ENCODE peak calls at places on chromosomes 16 and 17, in five cellular contexts. V is heart left ventricle, Q is transverse colon, L is Peyer's patch, E is IMR-90. H is an unnamed sample.

GRCh38 chr17:6507535-6507934 is 48.8 kb downstream of the PITPNM3 start:
- DNase-seq in E (peak), Q (peak), L (no peak), V (no peak), H (peak)

GRCh38 chr17:57747221-57748017 is 2.3 kb upstream of the CCDC182 start:
- DNase-seq in Q (peak), L (no peak), E (peak), V (no peak), H (no peak)

GRCh38 chr16:57686577-57686976 is 8.0 kb upstream of the DRC7 start:
- DNase-seq in E (no peak), Q (no peak), V (no peak), L (no peak), H (no peak)

GRCh38 chr16:56911771-56912541 is 20.0 kb upstream of the HERPUD1 start:
- DNase-seq in L (no peak), Q (peak), E (peak), V (no peak), H (no peak)

GRCh38 chr16:57637424-57637823 is 9.0 kb downstream of the ADGRG1 start:
- DNase-seq in E (no peak), V (no peak), L (no peak), Q (no peak), H (peak)

GRCh38 chr17:65594585-65594940 is 33.1 kb upstream of the AXIN2 start:
- DNase-seq in L (no peak), E (peak), Q (no peak), V (no peak), H (no peak)

GRCh38 chr17:48543854-48544355 is 1.0 kb downstream of the HOXB2 start:
- DNase-seq in V (peak), E (no peak), L (no peak), Q (no peak), H (no peak)

GRCh38 chr16:67525176-67525860 is 3.3 kb upstream of the RIPOR1 start:
- DNase-seq in Q (no peak), L (no peak), V (no peak), E (peak), H (peak)

GRCh38 chr17:7856840-7857723 is at the start of gene NAA38:
- DNase-seq in Q (peak), L (peak), E (peak), V (peak), H (peak)

GRCh38 chr16:16067127-16067526 is 117.7 kb downstream of the ABCC1 start:
- DNase-seq in Q (peak), L (no peak), E (peak), V (no peak), H (no peak)

GRCh38 chr17:67218385-67218950 is 26.5 kb downstream of the HELZ start:
- DNase-seq in Q (no peak), V (no peak), E (peak), L (no peak), H (no peak)

GRCh38 chr17:1577186-1577585 is 14.6 kb upstream of the PITPNA start:
- DNase-seq in V (peak), Q (peak), E (peak), L (no peak), H (peak)

GRCh38 chr16:75820672-75821071 is 94.4 kb upstream of the CPHXL start:
- DNase-seq in Q (no peak), V (no peak), E (no peak), L (no peak), H (no peak)

GRCh38 chr17:32142857-32143524 is 689 bp downstream of the RHOT1 start:
- DNase-seq in E (peak), Q (peak), V (peak), L (peak), H (peak)

GRCh38 chr16:50711862-50712567 is 18.6 kb downstream of the NOD2 start:
- DNase-seq in V (peak), Q (no peak), E (no peak), L (no peak), H (no peak)

GRCh38 chr17:10737168-10737622 is 7.4 kb upstream of the TMEM220 start:
- DNase-seq in V (no peak), L (peak), E (peak), Q (peak), H (peak)

GRCh38 chr16:51374346-51374745 is 223.3 kb upstream of the SALL1 start:
- DNase-seq in E (peak), Q (no peak), V (no peak), L (no peak), H (no peak)

GRCh38 chr17:79188048-79188447 is 113.4 kb downstream of the ENGASE start:
- DNase-seq in Q (no peak), E (no peak), L (peak), V (no peak), H (no peak)

GRCh38 chr17:75159196-75160031 is 5.1 kb upstream of the JPT1 start:
- DNase-seq in Q (no peak), E (peak), V (no peak), L (peak), H (no peak)

GRCh38 chr17:13410214-13410613 is 191.5 kb downstream of the HS3ST3A1 start:
- DNase-seq in E (no peak), V (no peak), L (no peak), Q (no peak), H (no peak)

GRCh38 chr16:81894592-81894991 is 115.5 kb downstream of the PLCG2 start:
- DNase-seq in L (no peak), Q (no peak), E (no peak), V (no peak), H (no peak)

GRCh38 chr17:29084476-29085148 is 41.7 kb downstream of the PIPOX start:
- DNase-seq in L (no peak), Q (peak), V (peak), E (peak), H (no peak)

GRCh38 chr16:82924075-82924854 is 297.5 kb downstream of the CDH13 start:
- DNase-seq in E (no peak), Q (peak), L (no peak), V (no peak), H (no peak)

GRCh38 chr16:88782454-88783390 is 2.3 kb downstream of the PIEZO1 start:
- DNase-seq in V (no peak), E (peak), Q (no peak), L (no peak), H (peak)
- TF ChIP-seq CTCF in V (no peak), E (no peak), Q (no peak), L (no peak), H (no peak)

GRCh38 chr17:41691031-41691777 is 2.5 kb downstream of the EIF1 start:
- DNase-seq in L (no peak), E (peak), V (no peak), Q (no peak), H (no peak)

GRCh38 chr17:41695954-41696720 is 7.5 kb downstream of the EIF1 start:
- DNase-seq in V (no peak), L (no peak), Q (peak), E (peak), H (peak)

GRCh38 chr17:41690497-41690896 is 1.8 kb downstream of the EIF1 start:
- DNase-seq in V (no peak), E (no peak), Q (no peak), L (no peak), H (no peak)

GRCh38 chr17:41695134-41695661 is 6.5 kb downstream of the EIF1 start:
- DNase-seq in L (no peak), V (no peak), E (peak), Q (no peak), H (no peak)

DNA sequence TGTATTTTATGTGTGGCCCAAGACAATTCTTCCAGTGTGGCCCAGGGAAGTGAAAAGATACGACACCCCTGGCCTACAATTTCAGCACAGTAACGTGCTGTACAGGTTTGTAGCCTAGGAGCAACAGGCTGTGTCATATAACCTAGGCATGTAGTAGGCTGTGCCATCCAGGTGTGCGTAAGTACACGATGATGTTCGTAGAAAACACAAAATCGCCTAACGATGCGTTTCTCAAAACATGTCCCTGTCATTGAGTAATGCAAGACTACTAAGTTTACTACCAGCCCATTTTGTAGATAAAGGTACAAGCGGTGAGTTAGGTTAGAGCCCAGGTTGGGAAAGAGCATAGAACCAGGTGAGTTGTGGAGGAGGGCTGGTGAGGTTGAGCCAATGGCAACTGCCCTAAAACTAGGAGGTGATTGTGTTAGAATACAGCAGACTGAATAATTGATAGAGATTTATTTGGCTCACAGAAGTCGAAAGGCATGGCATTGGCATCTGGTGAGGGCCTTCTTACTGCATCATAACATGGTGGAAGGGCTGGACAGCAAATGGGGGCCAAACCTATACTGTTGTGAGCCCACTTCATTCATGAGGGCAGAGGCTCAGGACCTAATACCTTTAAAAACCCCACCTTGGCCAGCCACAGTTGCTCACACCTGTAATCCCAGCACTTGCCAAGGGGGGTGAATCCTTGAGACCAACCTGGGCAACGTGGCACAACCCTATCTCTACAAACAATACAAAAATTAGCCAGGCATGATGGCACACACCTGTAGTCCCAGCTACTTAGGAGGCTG is 4.2 kb downstream of the EIF1 start:
- DNase-seq in L (no peak), Q (no peak), E (peak), V (no peak), H (no peak)
- TF ChIP-seq POLR2A in L (no peak), Q (no peak), E (peak), V (no peak), H (no peak)

GRCh38 chr17:50634915-50635719 is 436 bp downstream of the ABCC3 start:
- DNase-seq in L (no peak), E (no peak), V (no peak), Q (no peak), H (no peak)

GRCh38 chr17:50634123-50634914 is at the start of gene ABCC3:
- DNase-seq in L (peak), Q (peak), V (no peak), E (no peak), H (peak)

GRCh38 chr17:50631908-50632571 is 2.6 kb upstream of the ABCC3 start:
- DNase-seq in Q (no peak), E (no peak), L (peak), V (no peak), H (no peak)

GRCh38 chr17:50632637-50633036 is 2.0 kb upstream of the ABCC3 start:
- DNase-seq in Q (no peak), V (no peak), E (no peak), L (peak), H (no peak)

DNA sequence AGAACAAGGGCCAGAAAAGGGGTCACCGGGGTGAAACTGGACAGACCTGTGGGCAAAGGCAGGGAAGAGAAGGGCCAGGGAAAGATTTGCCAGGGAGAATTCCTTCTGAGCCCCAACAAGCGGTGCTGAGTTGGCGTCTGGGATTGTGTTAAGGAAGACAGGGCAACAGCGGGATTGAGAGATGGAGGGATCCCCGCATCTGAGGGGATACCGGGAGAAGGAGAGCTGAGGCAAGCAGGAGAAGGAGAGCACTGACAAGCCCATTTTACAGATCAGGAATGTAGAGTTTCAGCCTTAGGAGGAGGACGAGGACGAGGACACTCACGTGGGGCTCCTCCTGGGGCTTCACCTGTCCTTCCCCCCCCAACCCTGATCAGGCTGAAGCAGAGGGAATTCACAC is 998 bp upstream of the ABCC3 start:
- DNase-seq in E (no peak), Q (no peak), V (no peak), L (no peak), H (no peak)
- H3K27ac ChIP-seq in E (no peak), Q (no peak), V (no peak), L (no peak), H (no peak)

GRCh38 chr17:17754719-17755686 is 73.7 kb downstream of the RAI1 start:
- DNase-seq in V (no peak), E (no peak), Q (no peak), L (no peak), H (no peak)

GRCh38 chr17:17751489-17751995 is 70.3 kb downstream of the RAI1 start:
- DNase-seq in E (no peak), L (no peak), V (no peak), Q (no peak), H (no peak)

GRCh38 chr17:17751996-17752821 is 71.0 kb downstream of the RAI1 start:
- DNase-seq in V (peak), Q (peak), E (peak), L (peak), H (peak)

GRCh38 chr17:17750881-17751280 is 69.6 kb downstream of the RAI1 start:
- DNase-seq in L (no peak), V (no peak), E (no peak), Q (peak), H (no peak)

GRCh38 chr17:17752822-17753448 is 71.7 kb downstream of the RAI1 start:
- DNase-seq in E (no peak), V (no peak), L (no peak), Q (no peak), H (no peak)
- TF ChIP-seq CTCF in E (no peak), V (no peak), L (no peak), Q (no peak), H (no peak)

DNA sequence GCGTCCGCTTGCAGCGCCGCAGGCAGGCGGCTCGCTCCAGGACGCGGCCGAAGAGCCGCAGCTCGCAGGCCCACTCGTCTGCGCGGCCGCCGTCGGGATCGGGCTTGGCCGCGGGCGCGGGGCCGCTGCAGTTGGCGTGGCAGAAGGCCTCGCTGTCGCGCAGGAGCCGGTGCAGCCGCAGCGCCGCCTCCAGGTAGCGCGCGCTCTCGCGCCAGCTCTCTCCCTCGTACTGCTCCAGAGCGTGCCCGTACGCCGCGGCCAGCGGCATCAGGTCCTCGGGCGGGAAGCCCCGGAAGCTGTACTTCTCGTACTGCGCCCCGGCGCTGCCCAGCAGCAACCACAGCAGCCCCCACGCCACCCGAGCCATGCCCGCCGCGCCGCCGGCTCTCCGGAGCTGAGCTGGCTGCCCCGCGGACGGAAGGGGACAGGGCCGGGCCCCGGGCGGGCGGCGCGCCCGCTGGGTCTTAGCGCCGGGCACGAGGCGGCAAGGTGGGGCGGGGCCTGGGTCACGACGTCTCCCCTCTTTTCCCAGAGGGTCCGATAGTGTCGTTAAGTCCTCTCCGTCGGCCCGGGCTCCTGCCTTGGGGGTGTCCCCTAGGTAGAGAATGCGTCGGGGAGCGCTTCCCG is at the start of gene P3H4:
- DNase-seq in V (peak), E (peak), L (peak), Q (peak), H (peak)
- TF ChIP-seq POLR2A in V (peak), E (peak), L (peak), Q (peak), H (no peak)

GRCh38 chr16:64687089-64687488 is 434.8 kb downstream of the CDH11 start:
- DNase-seq in L (no peak), E (no peak), V (no peak), Q (no peak), H (no peak)
- H3K27ac ChIP-seq in L (no peak), E (no peak), V (no peak), Q (no peak), H (no peak)

GRCh38 chr17:55158439-55158838 is 106.3 kb upstream of the HLF start:
- DNase-seq in E (no peak), Q (no peak), V (no peak), L (no peak), H (no peak)

GRCh38 chr17:55161935-55162555 is 102.7 kb upstream of the HLF start:
- DNase-seq in V (no peak), L (no peak), Q (no peak), E (peak), H (no peak)

GRCh38 chr17:55157165-55157564 is 107.6 kb upstream of the HLF start:
- DNase-seq in V (no peak), E (peak), L (no peak), Q (no peak), H (no peak)

GRCh38 chr17:55160501-55160900 is 104.3 kb upstream of the HLF start:
- DNase-seq in L (no peak), V (no peak), Q (no peak), E (peak), H (no peak)

GRCh38 chr17:55159251-55159650 is 105.5 kb upstream of the HLF start:
- DNase-seq in L (no peak), V (no peak), E (peak), Q (no peak), H (no peak)
- TF ChIP-seq CTCF in L (no peak), V (no peak), E (no peak), Q (no peak), H (no peak)

DNA sequence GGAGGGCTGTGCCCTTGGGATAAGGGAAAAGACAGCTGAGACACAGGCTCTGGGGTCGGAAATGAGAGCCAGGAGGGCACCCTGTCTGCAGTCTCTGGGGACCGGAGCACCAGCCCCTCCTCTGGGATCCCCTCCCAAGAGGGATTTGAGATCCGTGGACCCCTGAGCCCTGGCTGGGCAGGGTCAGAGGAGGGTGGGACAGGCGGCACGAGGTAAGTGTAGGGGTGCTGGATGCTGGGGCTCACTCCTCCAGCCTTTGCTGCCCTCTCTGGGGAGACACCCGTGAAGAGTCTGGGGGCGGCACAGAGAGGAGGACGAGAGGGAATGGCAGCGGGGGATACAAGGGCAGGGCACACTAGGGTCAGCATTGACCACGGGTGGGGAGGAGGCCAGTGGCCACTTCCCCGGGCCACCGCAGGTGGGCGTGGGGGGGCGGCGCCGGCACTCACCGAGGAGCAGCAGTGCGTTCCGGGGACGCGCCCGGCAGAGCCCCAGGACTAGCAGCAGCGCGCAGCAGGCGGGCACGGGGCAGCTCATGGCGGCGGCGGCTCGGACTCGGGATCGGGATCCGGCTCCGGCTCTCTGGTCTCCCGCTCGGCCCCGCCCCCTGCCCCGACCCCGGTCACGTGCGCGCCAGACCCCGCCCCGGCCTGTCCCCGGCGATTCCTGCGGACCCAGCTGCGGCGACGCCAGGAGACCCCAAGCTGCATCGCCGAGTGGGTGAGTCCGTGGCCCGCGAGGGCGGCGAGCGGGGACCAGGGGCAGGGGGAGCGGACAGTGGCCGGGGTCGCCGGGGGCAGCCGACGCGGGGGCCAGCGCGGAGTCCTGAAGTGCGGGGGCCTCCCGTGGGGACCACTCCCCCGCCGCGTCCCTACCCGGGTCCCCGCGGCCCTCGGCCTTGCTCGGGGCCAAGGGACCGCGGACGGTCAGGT is at the start of the genes SGSH and SLC26A11:
- DNase-seq in V (peak), L (peak), Q (peak), E (peak), H (peak)
- TF ChIP-seq POLR2A in V (peak), L (peak), Q (peak), E (no peak), H (no peak)

DNA sequence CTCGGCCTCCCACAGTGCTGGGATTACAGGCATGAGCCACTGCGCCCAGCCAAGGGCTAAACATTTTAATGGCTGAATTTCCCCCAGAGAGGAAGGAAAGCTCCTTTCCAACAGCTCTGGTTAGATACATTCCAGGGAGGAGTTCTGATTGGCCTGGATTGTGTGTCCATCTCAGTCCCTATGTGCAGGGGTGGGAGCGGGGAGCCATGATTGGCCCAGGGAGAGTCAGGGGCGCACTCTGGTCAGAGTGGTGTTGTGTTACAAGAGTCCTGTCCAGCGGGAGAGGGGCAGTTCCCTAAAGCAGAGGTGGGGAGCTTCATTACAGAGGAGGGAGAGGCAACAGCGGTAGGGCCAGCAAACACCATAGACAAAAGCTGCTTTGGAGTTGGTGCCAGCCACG is 75.0 kb downstream of the RAP1GAP2 start:
- DNase-seq in L (no peak), E (no peak), V (no peak), Q (no peak), H (no peak)
- H3K27ac ChIP-seq in L (no peak), E (no peak), V (no peak), Q (no peak), H (no peak)